ENCODE peak calls at places on chromosomes 1 and 21, in seven cellular contexts. Y is stomach; J is transverse colon; R is IMR-90; P is HepG2; C is CD8-positive, alpha-beta T cell; F is psoas muscle. E is an unnamed sample. For H3K9me3, the result is how much of the 10 kb centered on the place peaks cover.

GRCh38 chr1:26016258-26016943 is 5.2 kb upstream of the EXTL1 start:
- DNase-seq in P (no peak), Y (no peak), F (no peak), J (no peak), C (no peak), R (peak), E (no peak)

GRCh38 chr1:41623736-41624135 is 139.3 kb upstream of the EDN2 start:
- DNase-seq in R (no peak), J (no peak), F (no peak), P (no peak), Y (no peak), C (no peak), E (no peak)

GRCh38 chr1:48654606-48655210 is 122.0 kb downstream of the BEND5 start:
- DNase-seq in P (no peak), J (no peak), Y (no peak), F (no peak), C (no peak), R (no peak), E (no peak)

GRCh38 chr1:55375617-55376258 is 160.6 kb upstream of the USP24 start:
- DNase-seq in R (peak), C (peak), Y (no peak), J (peak), P (peak), F (no peak), E (no peak)

GRCh38 chr21:27582946-27583270 is 616.0 kb upstream of the ADAMTS5 start:
- DNase-seq in P (no peak), Y (no peak), R (no peak), F (no peak), C (no peak), J (no peak), E (no peak)

GRCh38 chr1:234581063-234581714 is 28.8 kb downstream of the IRF2BP2 start:
- DNase-seq in R (no peak), Y (no peak), P (no peak), C (no peak), F (no peak), J (no peak), E (no peak)

GRCh38 chr1:158527190-158527815 is 26.9 kb downstream of the OR6Y1 start:
- DNase-seq in P (peak), R (peak), F (no peak), Y (no peak), J (no peak), C (no peak), E (no peak)

GRCh38 chr1:94384485-94385353 is 33.5 kb upstream of the ABCD3 start:
- DNase-seq in J (peak), P (peak), Y (peak), F (no peak), R (no peak), C (no peak), E (no peak)

GRCh38 chr1:14880456-14881316 is 272.9 kb upstream of the TMEM51 start:
- DNase-seq in R (peak), J (no peak), Y (peak), P (no peak), F (peak), C (no peak), E (no peak)

GRCh38 chr1:234914606-234915290 is 213.9 kb downstream of the TOMM20 start:
- DNase-seq in Y (peak), R (no peak), F (no peak), C (no peak), J (no peak), P (no peak), E (no peak)

GRCh38 chr1:202593845-202594244 is 116.4 kb downstream of the SYT2 start:
- DNase-seq in P (no peak), C (no peak), Y (no peak), F (no peak), J (no peak), R (peak), E (no peak)

GRCh38 chr1:240282061-240282830 is 190.6 kb downstream of the FMN2 start:
- DNase-seq in F (no peak), P (no peak), R (peak), J (peak), C (no peak), Y (peak), E (no peak)

GRCh38 chr1:75838099-75838498 is 41.4 kb downstream of the MSH4 start:
- DNase-seq in P (no peak), C (no peak), Y (no peak), F (no peak), R (no peak), J (no peak), E (no peak)

GRCh38 chr1:235888119-235888643 is 21.5 kb upstream of the LYST start:
- DNase-seq in F (no peak), Y (no peak), J (no peak), C (peak), R (no peak), P (no peak), E (no peak)

GRCh38 chr1:145872421-145872891 is 13.2 kb downstream of the ANKRD35 start:
- DNase-seq in Y (peak), C (no peak), P (no peak), R (peak), J (peak), F (peak), E (no peak)

GRCh38 chr1:41700581-41700980 is 216.1 kb upstream of the EDN2 start:
- DNase-seq in C (no peak), Y (no peak), J (no peak), P (no peak), R (no peak), F (no peak), E (no peak)

GRCh38 chr1:210117198-210117597 is 115.4 kb upstream of the SERTAD4 start:
- DNase-seq in F (no peak), R (no peak), Y (no peak), P (no peak), J (no peak), C (no peak), E (no peak)

GRCh38 chr1:57752847-57753246 is 329.0 kb upstream of the DAB1 start:
- DNase-seq in R (no peak), C (no peak), P (no peak), F (peak), Y (no peak), J (no peak), E (no peak)

GRCh38 chr1:44806025-44806703 is 987 bp downstream of the DYNLT4 start:
- DNase-seq in J (peak), P (no peak), C (no peak), Y (no peak), R (no peak), F (no peak), E (no peak)

GRCh38 chr1:6170116-6170741 is 9.9 kb downstream of the CHD5 start:
- DNase-seq in C (no peak), J (no peak), P (no peak), R (no peak), F (no peak), Y (no peak), E (no peak)

GRCh38 chr1:14881775-14882672 is 271.5 kb upstream of the TMEM51 start:
- DNase-seq in C (no peak), J (no peak), R (peak), Y (peak), F (no peak), P (no peak), E (no peak)

GRCh38 chr1:247517795-247518612 is 18.2 kb downstream of the OR2C3 start:
- DNase-seq in C (no peak), P (no peak), Y (no peak), F (no peak), J (no peak), R (no peak), E (no peak)

GRCh38 chr1:182404764-182405163 is 4.3 kb upstream of the TEDDM1 start:
- DNase-seq in R (no peak), C (no peak), F (no peak), Y (no peak), J (no peak), P (no peak), E (no peak)

GRCh38 chr1:100511058-100511457 is 26.9 kb upstream of the GPR88 start:
- DNase-seq in F (no peak), Y (no peak), C (no peak), R (no peak), P (no peak), J (no peak), E (no peak)

GRCh38 chr1:236561976-236562375 is 38.2 kb downstream of the LGALS8 start:
- DNase-seq in J (no peak), P (no peak), F (no peak), R (no peak), C (no peak), Y (no peak), E (no peak)

GRCh38 chr1:110235839-110236682 is 25.9 kb downstream of the KCNC4 start:
- DNase-seq in J (no peak), F (no peak), R (peak), Y (no peak), C (no peak), P (no peak), E (no peak)

GRCh38 chr1:47449702-47450552 is 12.1 kb downstream of the FOXD2 start:
- DNase-seq in Y (peak), F (peak), P (peak), J (peak), R (no peak), C (no peak), E (no peak)

GRCh38 chr1:2050482-2050792 is 226 bp downstream of the PRKCZ start:
- DNase-seq in C (no peak), J (no peak), P (no peak), Y (no peak), F (no peak), R (no peak), E (no peak)

GRCh38 chr21:18041012-18041411 is 203.6 kb upstream of the CHODL start:
- DNase-seq in C (no peak), J (no peak), F (no peak), R (no peak), Y (no peak), P (peak), E (no peak)

GRCh38 chr1:41343790-41344679 is 17.2 kb upstream of the FOXO6 start:
- DNase-seq in P (no peak), Y (no peak), R (no peak), C (no peak), F (no peak), J (no peak), E (no peak)

GRCh38 chr21:38721055-38721454 is 84.7 kb upstream of the ETS2 start:
- DNase-seq in Y (no peak), P (no peak), C (no peak), J (no peak), F (no peak), R (no peak), E (no peak)

GRCh38 chr1:106554294-106554693 is 502.2 kb upstream of the PRMT6 start:
- DNase-seq in R (no peak), J (no peak), Y (no peak), C (no peak), F (no peak), P (no peak), E (no peak)

GRCh38 chr1:220702733-220703704 is 12.9 kb downstream of the C1orf115 start:
- DNase-seq in R (no peak), Y (no peak), C (no peak), F (no peak), P (no peak), J (no peak), E (no peak)

GRCh38 chr1:171134194-171134924 is 43.7 kb downstream of the FMO3 start:
- DNase-seq in R (no peak), C (no peak), J (no peak), F (no peak), P (no peak), Y (no peak), E (no peak)

GRCh38 chr1:6086762-6087401 is 41.2 kb downstream of the KCNAB2 start:
- DNase-seq in Y (no peak), C (no peak), J (no peak), R (no peak), P (no peak), F (no peak), E (no peak)

GRCh38 chr1:159598196-159598595 is 10.6 kb downstream of the APCS start:
- DNase-seq in J (no peak), P (peak), F (no peak), Y (no peak), C (no peak), R (peak), E (no peak)

GRCh38 chr1:78176448-78176847 is 130.7 kb downstream of the GIPC2 start:
- DNase-seq in P (no peak), C (no peak), F (no peak), Y (no peak), J (peak), R (peak), E (no peak)

GRCh38 chr1:119132179-119132578 is 8.3 kb downstream of the WARS2 start:
- DNase-seq in Y (no peak), C (no peak), R (no peak), F (no peak), J (no peak), P (no peak), E (no peak)

GRCh38 chr21:44800103-44800502 is 1.5 kb downstream of the UBE2G2 start:
- DNase-seq in J (no peak), R (peak), Y (peak), C (no peak), P (peak), F (no peak), E (no peak)
- H3K4me3 ChIP-seq in J (no peak), R (no peak), Y (peak), C (no peak), P (peak), F (peak), E (peak)

GRCh38 chr1:154955039-154955717 is 721 bp downstream of the PBXIP1 start:
- DNase-seq in F (no peak), J (peak), P (peak), C (peak), Y (peak), R (peak), E (no peak)
- H3K27ac ChIP-seq in F (peak), J (peak), P (peak), C (peak), Y (peak), R (no peak), E (peak)

DNA sequence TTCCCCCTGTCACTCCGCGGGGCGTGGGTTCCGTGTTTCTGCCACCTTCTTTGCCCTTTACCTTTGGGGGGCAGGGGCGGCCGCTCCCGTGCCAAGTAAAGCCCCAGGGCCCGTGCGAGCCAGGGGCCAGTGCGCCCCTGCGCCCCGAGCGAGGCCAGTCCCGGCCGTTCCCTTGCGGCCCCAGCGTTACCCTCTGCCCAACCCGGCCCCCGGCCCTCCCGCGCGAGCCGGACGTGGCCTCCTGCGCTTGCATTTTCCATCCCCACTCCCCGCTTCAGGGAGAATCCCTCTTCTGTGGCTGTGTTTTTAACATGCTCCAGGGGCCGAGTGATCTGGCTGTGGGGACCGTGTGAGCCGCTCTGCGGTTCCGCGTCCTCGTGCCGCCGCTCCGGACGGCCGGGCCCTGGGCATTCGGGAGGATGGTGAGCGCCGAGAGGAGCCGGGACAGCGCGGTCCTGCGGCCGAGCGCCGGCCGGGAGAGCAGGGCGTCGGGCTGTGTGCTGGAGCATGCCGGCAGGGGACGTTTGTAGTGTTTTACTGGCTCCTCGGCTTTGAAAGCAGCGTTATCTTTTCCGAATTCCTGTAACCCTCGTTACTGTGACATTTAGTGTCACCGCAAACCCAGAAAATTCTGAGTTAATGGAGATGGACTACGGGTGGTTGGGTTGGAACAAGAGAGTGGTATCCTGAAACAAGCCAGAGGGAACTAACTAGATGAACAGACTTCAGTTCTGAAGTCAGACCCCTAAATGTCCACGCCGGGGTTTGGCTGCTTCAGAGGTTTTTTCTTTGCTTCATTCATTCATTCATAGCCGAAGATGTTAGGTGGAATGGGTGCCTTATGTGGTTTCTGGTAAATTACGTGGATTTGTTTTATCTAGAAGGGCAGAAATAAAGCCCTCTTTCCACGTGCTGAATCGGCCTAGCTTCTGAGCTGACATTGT is 1.1 kb downstream of the GALNT2 start:
- DNase-seq in J (peak), C (no peak), R (no peak), F (peak), P (no peak), Y (peak), E (no peak)
- H3K9me3 ChIP-seq in J (under half), C (under half), R (under half), F (under half), P (under half), Y (under half), E (under half)

GRCh38 chr1:153506386-153506785 is 29.4 kb downstream of the S100A6 start:
- DNase-seq in Y (no peak), F (no peak), P (no peak), R (no peak), C (no peak), J (no peak), E (no peak)

GRCh38 chr1:153509036-153509435 is 26.8 kb downstream of the S100A6 start:
- DNase-seq in F (no peak), J (no peak), R (no peak), C (no peak), Y (no peak), P (no peak), E (no peak)

GRCh38 chr1:153505576-153505975 is 30.2 kb downstream of the S100A6 start:
- DNase-seq in F (no peak), J (no peak), P (no peak), Y (no peak), C (no peak), R (peak), E (no peak)

GRCh38 chr1:153507926-153508583 is 27.7 kb downstream of the S100A6 start:
- DNase-seq in C (no peak), R (no peak), Y (no peak), F (no peak), P (no peak), J (no peak), E (no peak)

DNA sequence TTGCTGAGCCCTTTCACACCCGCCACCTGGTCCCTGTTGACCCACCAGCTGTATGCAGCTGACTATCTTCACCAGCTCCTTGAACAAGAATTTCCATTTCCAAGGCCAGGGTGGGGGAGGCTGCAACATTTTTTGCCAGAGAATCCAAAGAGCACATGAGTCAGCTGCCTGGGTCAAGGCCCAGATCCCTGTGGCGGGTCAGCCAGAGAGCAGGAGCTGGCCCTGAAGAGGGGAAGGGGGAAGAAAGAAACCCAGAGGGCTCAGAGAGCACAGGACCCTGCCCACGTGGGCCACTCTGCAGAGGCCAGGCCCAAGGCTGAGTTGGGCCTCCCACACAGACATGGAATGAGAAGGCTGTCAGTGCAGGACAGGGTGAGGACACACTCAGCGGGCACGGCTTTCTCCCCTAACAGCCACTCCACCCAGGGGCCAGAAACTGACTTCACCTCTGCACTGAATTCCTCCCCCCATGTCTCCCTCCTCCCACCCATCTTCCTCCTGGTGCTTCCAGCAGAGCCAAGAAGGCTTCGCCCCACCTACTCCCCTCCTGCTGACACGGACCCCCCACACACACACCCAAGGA is 28.9 kb downstream of the S100A6 start:
- DNase-seq in R (peak), Y (peak), J (peak), P (peak), C (no peak), F (peak), E (no peak)
- H3K4me3 ChIP-seq in R (no peak), Y (no peak), J (no peak), P (peak), C (no peak), F (no peak), E (no peak)

DNA sequence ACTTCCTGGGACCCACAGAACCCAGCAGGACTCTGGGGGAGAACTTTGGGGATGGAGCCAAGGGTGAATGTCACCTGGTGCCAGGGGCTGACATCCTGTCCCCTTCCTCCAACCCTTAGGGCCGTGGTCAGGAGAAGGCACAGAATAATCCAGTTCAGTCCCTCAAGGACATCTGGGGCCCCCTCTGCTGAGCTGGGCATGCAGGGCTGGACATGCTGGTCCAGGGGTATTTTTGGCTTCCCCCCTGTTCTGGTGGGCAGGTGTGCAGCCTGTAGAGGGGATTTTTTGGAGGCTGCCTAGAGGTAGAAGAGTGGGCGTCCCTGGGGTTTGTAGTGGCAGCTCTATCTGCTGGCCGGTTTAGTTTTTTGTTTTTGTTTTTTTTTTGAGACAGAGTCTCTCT is 3.4 kb upstream of the CROCC start:
- DNase-seq in J (no peak), C (no peak), F (peak), Y (no peak), R (no peak), P (no peak), E (no peak)
- H3K27ac ChIP-seq in J (no peak), C (no peak), F (no peak), Y (no peak), R (no peak), P (no peak), E (no peak)

DNA sequence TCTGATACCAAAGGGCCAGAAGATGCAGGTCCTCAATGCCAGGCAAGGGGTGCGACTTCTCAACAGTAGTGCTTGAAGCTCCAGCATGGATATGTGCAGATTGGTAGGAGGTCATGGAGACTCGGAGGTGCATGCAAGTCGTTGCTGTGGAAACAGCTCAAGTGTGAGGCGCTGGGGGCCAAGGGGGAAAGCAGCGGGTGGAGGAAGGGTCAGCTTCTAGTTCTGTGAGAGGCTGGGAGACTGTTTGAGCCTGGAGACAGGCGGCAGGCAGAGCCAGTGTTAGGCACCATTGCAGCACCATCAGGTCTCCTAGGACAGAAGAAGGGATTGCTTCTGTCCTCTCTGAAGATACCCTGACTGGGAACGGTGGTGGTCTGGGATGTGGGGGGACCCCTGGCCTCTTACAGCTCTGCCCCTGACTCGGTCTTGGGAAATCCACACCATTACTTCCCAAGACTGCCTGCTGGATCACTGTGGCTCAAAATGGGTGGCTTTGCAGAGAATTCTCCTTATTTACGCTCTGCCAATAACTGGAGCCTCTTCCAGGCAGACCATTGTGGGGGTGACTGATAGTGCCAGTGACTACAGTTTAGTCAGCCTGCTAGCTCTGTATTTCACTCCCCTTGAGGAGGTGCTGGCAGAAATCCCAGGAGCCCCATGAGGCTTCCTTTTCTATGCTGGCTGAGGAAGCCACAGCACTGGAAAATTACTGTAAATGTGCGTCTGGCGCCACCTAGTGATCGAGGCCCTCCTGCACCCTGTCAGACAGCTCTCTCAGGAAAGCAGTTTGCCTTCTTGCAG is 46.3 kb upstream of the VANGL1 start:
- DNase-seq in Y (peak), R (peak), C (peak), F (peak), P (peak), J (peak), E (peak)
- H3K9me3 ChIP-seq in Y (under half), R (under half), C (under half), F (under half), P (under half), J (under half), E (under half)

E was measured in esophagus squamous epithelium.